ENCODE peak calls at places on chromosomes 1 and 21, in four cellular contexts. Y is PC-9, K is T-helper 2 cell, U is cardiac muscle cell. L is an unnamed sample.

GRCh38 chr1:9589719-9590157 is 1.0 kb downstream of the TMEM201 start:
- DNase-seq in U (no peak), K (peak; percentile 19), Y (no peak), L (no peak)

GRCh38 chr1:184388671-184389292 is 2.0 kb downstream of the C1orf21 start:
- DNase-seq in U (peak; percentile 8), K (no peak), Y (no peak), L (no peak)

GRCh38 chr1:153572569-153573015 is 6.9 kb upstream of the S100A2 start:
- DNase-seq in Y (peak; percentile 84), U (peak; percentile 72), K (peak; percentile 56), L (peak; percentile 77)

GRCh38 chr1:194230351-194231144 is 1044.1 kb upstream of the B3GALT2 start:
- DNase-seq in Y (no peak), U (no peak), K (no peak), L (no peak)

GRCh38 chr1:154327466-154328317 is 2.4 kb downstream of the ATP8B2 start:
- DNase-seq in Y (no peak), K (peak; percentile 46), U (no peak), L (no peak)

GRCh38 chr1:35560256-35561225 is 2.9 kb downstream of the NCDN start:
- DNase-seq in K (no peak), U (no peak), Y (no peak), L (no peak)

GRCh38 chr1:14590781-14591180 is 7.7 kb upstream of the KAZN start:
- DNase-seq in Y (no peak), K (no peak), U (no peak), L (no peak)

GRCh38 chr1:183051546-183051945 is 28.3 kb downstream of the LAMC1 start:
- DNase-seq in K (no peak), U (no peak), Y (no peak), L (no peak)

GRCh38 chr1:74161494-74161893 is 36.5 kb downstream of the LRRIQ3 start:
- DNase-seq in Y (no peak), K (no peak), U (no peak), L (no peak)

GRCh38 chr1:226549937-226550670 is 1.5 kb downstream of the STUM start:
- DNase-seq in U (no peak), K (peak; percentile 33), Y (no peak), L (no peak)

GRCh38 chr1:20248954-20249612 is 41.6 kb upstream of the VWA5B1 start:
- DNase-seq in Y (no peak), U (no peak), K (peak; percentile 75), L (no peak)

GRCh38 chr1:236802264-236802663 is 7.2 kb downstream of the MTR start:
- DNase-seq in U (no peak), K (no peak), Y (no peak), L (no peak)

GRCh38 chr1:8358897-8359616 is 41.1 kb downstream of the SLC45A1 start:
- DNase-seq in U (no peak), K (no peak), Y (no peak), L (no peak)

GRCh38 chr1:64437453-64437852 is 32.5 kb upstream of the CACHD1 start:
- DNase-seq in U (no peak), Y (no peak), K (no peak), L (no peak)

GRCh38 chr1:209648931-209649776 is 3.1 kb downstream of the LAMB3 start:
- DNase-seq in K (no peak), Y (peak; percentile 54), U (no peak), L (peak; percentile 68)

GRCh38 chr1:47732489-47732888 is 264.7 kb downstream of the TRABD2B start:
- DNase-seq in U (no peak), Y (no peak), K (no peak), L (peak; percentile 50)

GRCh38 chr1:8166436-8166835 is 140.3 kb upstream of the ERRFI1 start:
- DNase-seq in U (no peak), K (no peak), Y (no peak), L (no peak)

GRCh38 chr1:234505774-234506114 is 26.8 kb upstream of the TARBP1 start:
- DNase-seq in U (no peak), K (no peak), Y (no peak), L (peak; percentile 77)

GRCh38 chr1:224565611-224566406 is 50.3 kb upstream of the CNIH3 start:
- DNase-seq in U (no peak), K (no peak), Y (no peak), L (no peak)

GRCh38 chr1:9449976-9450696 is 89.1 kb upstream of the SLC25A33 start:
- DNase-seq in Y (peak; percentile 40), U (no peak), K (no peak), L (no peak)

GRCh38 chr1:209650454-209650853 is 1.8 kb downstream of the LAMB3 start:
- DNase-seq in K (no peak), U (no peak), Y (no peak), L (no peak)

GRCh38 chr1:182629674-182630073 is 25.5 kb upstream of the RGS16 start:
- DNase-seq in U (no peak), K (peak; percentile 45), Y (no peak), L (no peak)

GRCh38 chr1:22694172-22694571 is 16.5 kb upstream of the EPHB2 start:
- DNase-seq in K (no peak), U (no peak), Y (no peak), L (no peak)

GRCh38 chr1:112011231-112011630 is 21.8 kb upstream of the KCND3 start:
- DNase-seq in U (no peak), Y (no peak), K (no peak), L (peak; percentile 20)

GRCh38 chr1:94543893-94544635 is 2.5 kb upstream of the F3 start:
- DNase-seq in U (no peak), K (no peak), Y (no peak), L (no peak)

GRCh38 chr1:6757719-6758435 is 27.4 kb upstream of the CAMTA1 start:
- DNase-seq in U (no peak), Y (no peak), K (no peak), L (no peak)

GRCh38 chr21:31343680-31344480 is at the start of gene TIAM1:
- DNase-seq in U (peak; percentile 59), Y (peak; percentile 65), K (no peak), L (peak; percentile 81)

GRCh38 chr1:156750932-156751723 is at the start of gene HDGF:
- DNase-seq in U (peak; percentile 61), K (peak; percentile 45), Y (peak; percentile 45), L (no peak)